ENCODE peak calls at places on chromosome 17, in nine cellular contexts. S, P, Z, K, A, L, Y, C and M are unnamed samples. For H3K4me1, the result is how much of the 10 kb centered on the place peaks cover.

GRCh38 chr17:2063306-2064146 is 8.6 kb downstream of the HIC1 start:
- DNase-seq in S (no peak), K (peak), A (no peak), C (peak), Z (no peak), Y (no peak), L (no peak), P (peak), M (no peak)

GRCh38 chr17:81221842-81222619 is 734 bp downstream of the CEP131 start:
- DNase-seq in K (no peak), C (no peak), P (no peak), A (no peak), Y (no peak), Z (no peak), L (no peak), S (no peak), M (no peak)

GRCh38 chr17:20908373-20909273 is 134.2 kb downstream of the USP22 start:
- DNase-seq in Y (peak), K (peak), Z (peak), C (peak), L (peak), S (peak), P (peak), A (peak), M (peak)

GRCh38 chr17:67647482-67647881 is 70.3 kb upstream of the NOL11 start:
- DNase-seq in S (no peak), C (no peak), P (no peak), K (no peak), Z (no peak), Y (no peak), L (no peak), A (no peak), M (no peak)

GRCh38 chr17:2703181-2703580 is 8.4 kb downstream of the CLUH start:
- DNase-seq in K (peak), L (no peak), C (peak), Y (peak), Z (no peak), S (no peak), P (no peak), A (peak), M (no peak)

GRCh38 chr17:18258356-18259038 is at the start of gene FLII:
- DNase-seq in Y (peak), P (peak), S (no peak), C (peak), A (no peak), K (no peak), L (peak), Z (peak), M (peak)

GRCh38 chr17:10745231-10745630 is 15.4 kb upstream of the TMEM220 start:
- DNase-seq in K (no peak), P (no peak), C (no peak), S (no peak), L (no peak), Y (no peak), A (no peak), Z (no peak), M (no peak)

GRCh38 chr17:64087252-64088005 is 42.5 kb downstream of the ERN1 start:
- DNase-seq in K (no peak), P (no peak), A (no peak), Y (no peak), C (no peak), S (no peak), L (no peak), Z (no peak), M (no peak)

GRCh38 chr17:35973333-35974260 is 7.7 kb downstream of the CCL16 start:
- DNase-seq in A (peak), C (no peak), P (peak), Y (no peak), Z (peak), S (no peak), L (no peak), K (no peak), M (no peak)

GRCh38 chr17:41547921-41548843 is 20.1 kb upstream of the KRT19 start:
- DNase-seq in P (peak), Y (peak), A (peak), S (peak), C (peak), Z (peak), K (peak), L (no peak), M (peak)

GRCh38 chr17:8080799-8081219 is 6.7 kb downstream of the ALOX12B start:
- DNase-seq in P (no peak), Y (no peak), A (no peak), C (peak), S (no peak), Z (no peak), K (no peak), L (peak), M (no peak)

GRCh38 chr17:600576-601301 is 113.9 kb downstream of the VPS53 start:
- DNase-seq in A (no peak), Y (no peak), L (no peak), K (peak), S (no peak), Z (no peak), C (no peak), P (peak), M (no peak)

GRCh38 chr17:82753201-82753464 is 1.3 kb downstream of the TBCD start:
- DNase-seq in Z (no peak), S (no peak), L (peak), C (no peak), Y (no peak), K (no peak), A (no peak), P (no peak), M (no peak)

GRCh38 chr17:69869667-69870066 is 205.4 kb upstream of the KCNJ16 start:
- DNase-seq in Z (no peak), L (no peak), P (no peak), K (no peak), Y (no peak), A (no peak), S (no peak), C (no peak), M (no peak)

GRCh38 chr17:69575346-69575761 is 160.9 kb downstream of the MAP2K6 start:
- DNase-seq in L (no peak), K (no peak), P (peak), Z (no peak), C (no peak), Y (no peak), A (no peak), S (no peak), M (no peak)

GRCh38 chr17:82881292-82881823 is 41.5 kb upstream of the ZNF750 start:
- DNase-seq in K (no peak), A (no peak), L (no peak), Z (no peak), P (no peak), Y (no peak), S (no peak), C (peak), M (no peak)

GRCh38 chr17:65099941-65100315 is 37.2 kb upstream of the RGS9 start:
- DNase-seq in P (peak), Z (peak), Y (no peak), L (peak), C (no peak), A (no peak), S (peak), K (no peak), M (no peak)

GRCh38 chr17:60406887-60407286 is 15.0 kb upstream of the USP32 start:
- DNase-seq in P (no peak), S (no peak), K (no peak), A (no peak), L (no peak), C (no peak), Z (no peak), Y (no peak), M (no peak)

GRCh38 chr17:7204828-7205461 is 14.7 kb downstream of the DLG4 start:
- DNase-seq in C (peak), P (peak), K (peak), A (peak), Z (peak), L (peak), Y (peak), S (peak), M (peak)

GRCh38 chr17:76940738-76941350 is 72.6 kb downstream of the MGAT5B start:
- DNase-seq in S (no peak), L (peak), Y (no peak), C (no peak), A (no peak), K (no peak), Z (no peak), P (no peak), M (no peak)

GRCh38 chr17:8894189-8894611 is 26.7 kb upstream of the PIK3R6 start:
- DNase-seq in L (peak), A (no peak), Y (peak), S (no peak), Z (no peak), K (no peak), C (no peak), P (no peak), M (no peak)

GRCh38 chr17:77995146-77995852 is 36.8 kb downstream of the TNRC6C start:
- DNase-seq in Y (no peak), C (no peak), Z (no peak), A (peak), K (no peak), L (no peak), P (no peak), S (no peak), M (no peak)

GRCh38 chr17:41635121-41636097 is 11.0 kb upstream of the KRT17 start:
- DNase-seq in S (no peak), Z (peak), C (no peak), K (peak), A (peak), P (no peak), Y (peak), L (no peak), M (no peak)

GRCh38 chr17:1931759-1932579 is 93.2 kb downstream of the RTN4RL1 start:
- DNase-seq in K (no peak), C (no peak), S (no peak), Z (peak), Y (peak), L (peak), A (peak), P (peak), M (no peak)

GRCh38 chr17:45338023-45338781 is 21.4 kb upstream of the MAP3K14 start:
- DNase-seq in Z (no peak), Y (no peak), C (no peak), S (no peak), L (no peak), P (no peak), A (peak), K (peak), M (no peak)

GRCh38 chr17:82215095-82215971 is 2.7 kb upstream of the CCDC57 start:
- DNase-seq in A (peak), C (peak), P (no peak), Y (no peak), S (no peak), L (peak), K (no peak), Z (no peak), M (no peak)

GRCh38 chr17:41511716-41512115 is 6.3 kb upstream of the KRT13 start:
- DNase-seq in Y (no peak), C (no peak), Z (no peak), S (no peak), A (no peak), L (no peak), P (no peak), K (no peak), M (no peak)

GRCh38 chr17:49976828-49977202 is 7.8 kb downstream of the DLX4 start:
- DNase-seq in A (no peak), K (no peak), P (no peak), L (no peak), S (no peak), Y (no peak), C (no peak), Z (no peak), M (no peak)

GRCh38 chr17:49973271-49973615 is 4.3 kb downstream of the DLX4 start:
- DNase-seq in K (no peak), C (no peak), S (no peak), Y (no peak), P (no peak), Z (no peak), A (no peak), L (no peak), M (no peak)

GRCh38 chr17:49976163-49976827 is 7.3 kb downstream of the DLX4 start:
- DNase-seq in K (no peak), L (no peak), A (no peak), Y (no peak), P (no peak), S (no peak), C (no peak), Z (peak), M (no peak)

GRCh38 chr17:49977463-49978389 is 8.7 kb downstream of the DLX4 start:
- DNase-seq in Y (no peak), K (no peak), P (no peak), A (no peak), S (no peak), Z (no peak), C (no peak), L (peak), M (no peak)

DNA sequence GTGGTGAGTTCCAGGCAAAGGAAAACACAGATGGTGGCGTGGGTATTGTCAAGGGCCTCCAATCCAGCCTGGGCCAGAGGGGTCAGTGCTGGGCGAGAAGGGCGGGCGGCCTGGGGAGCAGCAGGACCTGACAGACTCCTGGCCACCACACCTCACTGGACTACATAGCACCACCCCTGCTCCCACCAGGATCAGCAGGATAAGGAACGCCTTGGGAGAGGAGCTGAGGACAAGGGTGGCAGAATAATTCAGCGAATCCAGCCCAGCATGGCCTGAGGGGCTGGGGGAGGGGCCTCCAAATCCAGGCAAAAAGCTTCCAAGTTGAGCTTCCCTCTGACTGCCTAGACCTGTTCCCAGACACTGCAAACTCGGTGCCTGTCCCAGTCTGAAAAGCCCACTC is 6.5 kb downstream of the DLX4 start:
- DNase-seq in A (no peak), L (no peak), P (no peak), S (no peak), Z (no peak), C (no peak), K (no peak), Y (no peak), M (no peak)
- H3K4me3 ChIP-seq in A (no peak), L (no peak), P (no peak), S (no peak), Z (no peak), C (no peak), K (no peak), Y (no peak), M (no peak)

DNA sequence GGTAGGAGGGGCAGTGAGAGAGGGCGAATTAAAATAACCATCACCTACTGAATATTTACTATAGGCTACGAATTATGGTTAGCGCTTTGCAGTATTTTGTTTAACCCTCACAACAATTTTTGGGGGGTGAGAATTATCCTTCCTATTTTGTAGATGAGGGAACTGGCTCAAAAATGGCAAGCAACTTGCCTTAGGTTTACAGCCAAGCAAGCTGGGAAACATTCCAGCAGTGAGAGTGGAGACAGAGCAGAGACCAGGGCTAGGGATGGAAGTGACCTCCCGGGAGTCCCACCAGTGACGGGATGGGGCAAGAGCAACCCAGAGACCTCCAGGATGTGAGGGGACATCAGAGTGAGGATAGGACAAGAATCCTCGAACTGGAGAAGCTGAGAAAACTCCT is 352 bp upstream of the VMO1 start:
- DNase-seq in S (no peak), Z (no peak), C (no peak), Y (no peak), A (peak), P (no peak), K (no peak), L (no peak), M (no peak)
- H3K4me1 ChIP-seq in S (under half), Z (under half), C (under half), Y (under half), A (under half), P (under half), K (under half), L (under half), M (under half)

GRCh38 chr17:56597495-56597990 is 4.0 kb downstream of the NOG start:
- DNase-seq in Y (peak), A (no peak), L (peak), C (no peak), S (no peak), Z (no peak), K (no peak), P (peak), M (no peak)
- H3K4me3 ChIP-seq in Y (no peak), A (peak), L (peak), C (no peak), S (no peak), Z (no peak), K (no peak), P (peak), M (no peak)

GRCh38 chr17:40111221-40112128 is 10.3 kb upstream of the MSL1 start:
- DNase-seq in P (peak), Y (peak), K (peak), Z (peak), L (peak), A (peak), S (peak), C (peak), M (peak)

GRCh38 chr17:40110026-40110425 is 9.6 kb upstream of the NR1D1 start:
- DNase-seq in P (no peak), Z (no peak), C (peak), S (no peak), Y (no peak), L (peak), A (no peak), K (no peak), M (no peak)

GRCh38 chr17:40110457-40110856 is 10.1 kb upstream of the NR1D1 start:
- DNase-seq in K (peak), Z (peak), P (no peak), L (no peak), A (no peak), Y (no peak), C (peak), S (no peak), M (no peak)

GRCh38 chr17:40107266-40107980 is 7.0 kb upstream of the NR1D1 start:
- DNase-seq in A (peak), Y (no peak), S (no peak), C (no peak), K (peak), L (no peak), P (no peak), Z (no peak), M (no peak)

GRCh38 chr17:40109471-40109824 is 9.1 kb upstream of the NR1D1 start:
- DNase-seq in C (no peak), A (no peak), L (no peak), Y (no peak), S (no peak), Z (no peak), P (no peak), K (no peak), M (no peak)
- H3K4me1 ChIP-seq in C (half or more), A (half or more), L (half or more), Y (half or more), S (half or more), Z (half or more), P (half or more), K (under half), M (under half)

GRCh38 chr17:42653179-42654124 is 5.6 kb upstream of the TUBG2 start:
- DNase-seq in Y (peak), Z (peak), K (peak), A (peak), C (peak), P (peak), S (no peak), L (peak), M (no peak)
- H3K4me3 ChIP-seq in Y (no peak), Z (no peak), K (peak), A (peak), C (peak), P (no peak), S (no peak), L (peak), M (no peak)